ENCODE peak calls at places on chromosomes 13 and 19, in seven cellular contexts. One of them, this sample, is unnamed.

GRCh38 chr13:98892077-98892476 is 85.8 kb downstream of the DOCK9 start:
- DNase-seq in HCT116: no peak
- DNase-seq in BJ: no peak
- DNase-seq in CD8-positive, alpha-beta T cell: no peak
- DNase-seq in choroid plexus epithelial cell: no peak
- DNase-seq in Peyer's patch: no peak
- DNase-seq in thoracic aorta: no peak
- DNase-seq in this sample: no peak

GRCh38 chr19:23996549-23996948 is 81.9 kb downstream of the ZNF726 start:
- DNase-seq in HCT116: peak
- DNase-seq in BJ: no peak
- DNase-seq in CD8-positive, alpha-beta T cell: no peak
- DNase-seq in choroid plexus epithelial cell: peak
- DNase-seq in Peyer's patch: no peak
- DNase-seq in thoracic aorta: no peak
- DNase-seq in this sample: peak

GRCh38 chr13:51643882-51644281 is 59.6 kb downstream of the WDFY2 start:
- DNase-seq in HCT116: peak
- DNase-seq in BJ: peak
- DNase-seq in CD8-positive, alpha-beta T cell: no peak
- DNase-seq in choroid plexus epithelial cell: peak
- DNase-seq in Peyer's patch: no peak
- DNase-seq in thoracic aorta: no peak
- DNase-seq in this sample: peak

GRCh38 chr13:30895773-30896172 is 10.3 kb upstream of the MEDAG start:
- DNase-seq in HCT116: no peak
- DNase-seq in BJ: peak
- DNase-seq in CD8-positive, alpha-beta T cell: no peak
- DNase-seq in choroid plexus epithelial cell: peak
- DNase-seq in Peyer's patch: no peak
- DNase-seq in thoracic aorta: peak
- DNase-seq in this sample: peak

GRCh38 chr13:42525035-42525504 is 48.9 kb upstream of the TNFSF11 start:
- DNase-seq in HCT116: no peak
- DNase-seq in BJ: no peak
- DNase-seq in CD8-positive, alpha-beta T cell: no peak
- DNase-seq in choroid plexus epithelial cell: peak
- DNase-seq in Peyer's patch: no peak
- DNase-seq in thoracic aorta: no peak
- DNase-seq in this sample: peak

GRCh38 chr13:65336106-65336603 is 1894.0 kb downstream of the PCDH9 start:
- DNase-seq in HCT116: no peak
- DNase-seq in BJ: no peak
- DNase-seq in CD8-positive, alpha-beta T cell: no peak
- DNase-seq in choroid plexus epithelial cell: no peak
- DNase-seq in Peyer's patch: no peak
- DNase-seq in thoracic aorta: no peak
- DNase-seq in this sample: no peak

GRCh38 chr13:21015284-21015683 is 46.1 kb downstream of the LATS2 start:
- DNase-seq in HCT116: no peak
- DNase-seq in BJ: no peak
- DNase-seq in CD8-positive, alpha-beta T cell: no peak
- DNase-seq in choroid plexus epithelial cell: no peak
- DNase-seq in Peyer's patch: no peak
- DNase-seq in thoracic aorta: no peak
- DNase-seq in this sample: peak

GRCh38 chr19:37855098-37855497 is 51.3 kb downstream of the WDR87 start:
- DNase-seq in HCT116: no peak
- DNase-seq in BJ: no peak
- DNase-seq in CD8-positive, alpha-beta T cell: no peak
- DNase-seq in choroid plexus epithelial cell: peak
- DNase-seq in Peyer's patch: peak
- DNase-seq in thoracic aorta: no peak
- DNase-seq in this sample: peak

GRCh38 chr19:862529-863304 is 3.3 kb downstream of the CFD start:
- DNase-seq in HCT116: no peak
- DNase-seq in BJ: no peak
- DNase-seq in CD8-positive, alpha-beta T cell: peak
- DNase-seq in choroid plexus epithelial cell: peak
- DNase-seq in Peyer's patch: peak
- DNase-seq in thoracic aorta: no peak
- DNase-seq in this sample: peak

GRCh38 chr13:51311271-51311670 is 28.2 kb upstream of the SERPINE3 start:
- DNase-seq in HCT116: no peak
- DNase-seq in BJ: no peak
- DNase-seq in CD8-positive, alpha-beta T cell: no peak
- DNase-seq in choroid plexus epithelial cell: no peak
- DNase-seq in Peyer's patch: no peak
- DNase-seq in thoracic aorta: no peak
- DNase-seq in this sample: no peak

GRCh38 chr19:51224163-51224641 is 678 bp upstream of the CD33 start:
- DNase-seq in HCT116: no peak
- DNase-seq in BJ: no peak
- DNase-seq in CD8-positive, alpha-beta T cell: no peak
- DNase-seq in choroid plexus epithelial cell: no peak
- DNase-seq in Peyer's patch: no peak
- DNase-seq in thoracic aorta: no peak
- DNase-seq in this sample: no peak

GRCh38 chr19:39677931-39678889 is 22.5 kb downstream of the LGALS16 start:
- DNase-seq in HCT116: no peak
- DNase-seq in BJ: no peak
- DNase-seq in CD8-positive, alpha-beta T cell: no peak
- DNase-seq in choroid plexus epithelial cell: peak
- DNase-seq in Peyer's patch: no peak
- DNase-seq in thoracic aorta: no peak
- DNase-seq in this sample: no peak

GRCh38 chr19:38831142-38831605 is 420 bp downstream of the ECH1 start:
- DNase-seq in HCT116: no peak
- DNase-seq in BJ: peak
- DNase-seq in CD8-positive, alpha-beta T cell: no peak
- DNase-seq in choroid plexus epithelial cell: peak
- DNase-seq in Peyer's patch: peak
- DNase-seq in thoracic aorta: peak
- DNase-seq in this sample: peak

GRCh38 chr19:10365518-10365917 is 14.9 kb downstream of the TYK2 start:
- DNase-seq in HCT116: no peak
- DNase-seq in BJ: no peak
- DNase-seq in CD8-positive, alpha-beta T cell: no peak
- DNase-seq in choroid plexus epithelial cell: no peak
- DNase-seq in Peyer's patch: no peak
- DNase-seq in thoracic aorta: no peak
- DNase-seq in this sample: no peak

GRCh38 chr13:43544011-43544410 is 242.8 kb downstream of the ENOX1 start:
- DNase-seq in HCT116: no peak
- DNase-seq in BJ: no peak
- DNase-seq in CD8-positive, alpha-beta T cell: no peak
- DNase-seq in choroid plexus epithelial cell: peak
- DNase-seq in Peyer's patch: no peak
- DNase-seq in thoracic aorta: no peak
- DNase-seq in this sample: peak

GRCh38 chr19:45564131-45564780 is 20.3 kb downstream of the OPA3 start:
- DNase-seq in HCT116: no peak
- DNase-seq in BJ: no peak
- DNase-seq in CD8-positive, alpha-beta T cell: no peak
- DNase-seq in choroid plexus epithelial cell: no peak
- DNase-seq in Peyer's patch: peak
- DNase-seq in thoracic aorta: no peak
- DNase-seq in this sample: no peak

GRCh38 chr19:4988770-4989251 is 19.9 kb downstream of the KDM4B start:
- DNase-seq in HCT116: no peak
- DNase-seq in BJ: peak
- DNase-seq in CD8-positive, alpha-beta T cell: no peak
- DNase-seq in choroid plexus epithelial cell: peak
- DNase-seq in Peyer's patch: no peak
- DNase-seq in thoracic aorta: peak
- DNase-seq in this sample: peak

GRCh38 chr13:87696458-87696857 is 25.3 kb downstream of the SLITRK5 start:
- DNase-seq in HCT116: no peak
- DNase-seq in BJ: no peak
- DNase-seq in CD8-positive, alpha-beta T cell: no peak
- DNase-seq in choroid plexus epithelial cell: no peak
- DNase-seq in Peyer's patch: no peak
- DNase-seq in thoracic aorta: no peak
- DNase-seq in this sample: no peak
- H3K4me3 ChIP-seq in HCT116: no peak
- H3K4me3 ChIP-seq in BJ: no peak
- H3K4me3 ChIP-seq in CD8-positive, alpha-beta T cell: no peak
- H3K4me3 ChIP-seq in choroid plexus epithelial cell: no peak
- H3K4me3 ChIP-seq in Peyer's patch: no peak
- H3K4me3 ChIP-seq in thoracic aorta: no peak
- H3K4me3 ChIP-seq in this sample: no peak

GRCh38 chr13:28485097-28485496 is 9.8 kb downstream of the FLT1 start:
- DNase-seq in HCT116: no peak
- DNase-seq in BJ: no peak
- DNase-seq in CD8-positive, alpha-beta T cell: no peak
- DNase-seq in choroid plexus epithelial cell: no peak
- DNase-seq in Peyer's patch: no peak
- DNase-seq in thoracic aorta: no peak
- DNase-seq in this sample: no peak

GRCh38 chr13:28485551-28485950 is 9.4 kb downstream of the FLT1 start:
- DNase-seq in HCT116: no peak
- DNase-seq in BJ: no peak
- DNase-seq in CD8-positive, alpha-beta T cell: no peak
- DNase-seq in choroid plexus epithelial cell: no peak
- DNase-seq in Peyer's patch: no peak
- DNase-seq in thoracic aorta: no peak
- DNase-seq in this sample: no peak

GRCh38 chr13:28486144-28486543 is 8.8 kb downstream of the FLT1 start:
- DNase-seq in HCT116: no peak
- DNase-seq in BJ: no peak
- DNase-seq in CD8-positive, alpha-beta T cell: no peak
- DNase-seq in choroid plexus epithelial cell: no peak
- DNase-seq in Peyer's patch: no peak
- DNase-seq in thoracic aorta: no peak
- DNase-seq in this sample: no peak

GRCh38 chr13:28479005-28479404 is 15.9 kb downstream of the FLT1 start:
- DNase-seq in HCT116: no peak
- DNase-seq in BJ: no peak
- DNase-seq in CD8-positive, alpha-beta T cell: no peak
- DNase-seq in choroid plexus epithelial cell: no peak
- DNase-seq in Peyer's patch: no peak
- DNase-seq in thoracic aorta: no peak
- DNase-seq in this sample: no peak

GRCh38 chr13:28483313-28483931 is 11.5 kb downstream of the FLT1 start:
- DNase-seq in HCT116: no peak
- DNase-seq in BJ: no peak
- DNase-seq in CD8-positive, alpha-beta T cell: no peak
- DNase-seq in choroid plexus epithelial cell: no peak
- DNase-seq in Peyer's patch: no peak
- DNase-seq in thoracic aorta: no peak
- DNase-seq in this sample: no peak
- TF ChIP-seq CTCF in HCT116: no peak
- TF ChIP-seq CTCF in BJ: peak
- TF ChIP-seq CTCF in CD8-positive, alpha-beta T cell: no peak
- TF ChIP-seq CTCF in choroid plexus epithelial cell: no peak
- TF ChIP-seq CTCF in Peyer's patch: no peak
- TF ChIP-seq CTCF in thoracic aorta: no peak
- TF ChIP-seq CTCF in this sample: no peak

DNA sequence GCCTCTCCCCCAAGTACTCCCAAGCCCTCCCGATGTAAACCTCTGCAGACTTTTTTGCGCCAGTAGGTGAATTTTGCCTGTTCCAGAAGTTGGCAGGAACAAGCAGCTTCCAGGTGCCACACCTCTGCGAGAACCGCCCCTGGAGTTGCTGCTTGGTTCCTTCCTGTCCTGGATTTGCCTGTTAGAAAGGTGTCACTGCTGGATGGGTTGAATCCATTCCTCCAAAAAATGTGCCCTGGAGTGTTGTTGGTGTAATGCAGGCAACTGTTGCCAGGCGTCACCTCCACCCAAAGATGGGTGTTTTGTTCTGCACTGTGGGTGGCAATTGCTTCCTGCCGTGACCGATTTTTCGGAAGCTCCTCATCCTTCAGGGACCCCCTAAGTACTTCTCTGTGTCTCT is 5.7 kb downstream of the PGPEP1 start:
- DNase-seq in HCT116: no peak
- DNase-seq in BJ: no peak
- DNase-seq in CD8-positive, alpha-beta T cell: no peak
- DNase-seq in choroid plexus epithelial cell: no peak
- DNase-seq in Peyer's patch: no peak
- DNase-seq in thoracic aorta: no peak
- DNase-seq in this sample: no peak
- H3K4me3 ChIP-seq in HCT116: no peak
- H3K4me3 ChIP-seq in BJ: no peak
- H3K4me3 ChIP-seq in CD8-positive, alpha-beta T cell: no peak
- H3K4me3 ChIP-seq in choroid plexus epithelial cell: no peak
- H3K4me3 ChIP-seq in Peyer's patch: no peak
- H3K4me3 ChIP-seq in thoracic aorta: no peak
- H3K4me3 ChIP-seq in this sample: no peak

GRCh38 chr19:36378625-36379509 is at the start of gene ZFP14:
- DNase-seq in HCT116: peak
- DNase-seq in BJ: peak
- DNase-seq in CD8-positive, alpha-beta T cell: peak
- DNase-seq in choroid plexus epithelial cell: peak
- DNase-seq in Peyer's patch: peak
- DNase-seq in thoracic aorta: peak
- DNase-seq in this sample: peak
- TF ChIP-seq CTCF in HCT116: no peak
- TF ChIP-seq CTCF in BJ: peak
- TF ChIP-seq CTCF in CD8-positive, alpha-beta T cell: peak
- TF ChIP-seq CTCF in choroid plexus epithelial cell: peak
- TF ChIP-seq CTCF in Peyer's patch: peak
- TF ChIP-seq CTCF in thoracic aorta: peak
- TF ChIP-seq CTCF in this sample: peak

GRCh38 chr19:3605770-3606169 is 905 bp downstream of the TBXA2R start:
- DNase-seq in HCT116: no peak
- DNase-seq in BJ: no peak
- DNase-seq in CD8-positive, alpha-beta T cell: no peak
- DNase-seq in choroid plexus epithelial cell: no peak
- DNase-seq in Peyer's patch: no peak
- DNase-seq in thoracic aorta: no peak
- DNase-seq in this sample: no peak

GRCh38 chr19:3603121-3603841 is 3.4 kb downstream of the TBXA2R start:
- DNase-seq in HCT116: no peak
- DNase-seq in BJ: no peak
- DNase-seq in CD8-positive, alpha-beta T cell: no peak
- DNase-seq in choroid plexus epithelial cell: no peak
- DNase-seq in Peyer's patch: no peak
- DNase-seq in thoracic aorta: no peak
- DNase-seq in this sample: no peak

GRCh38 chr19:3605361-3605760 is 1.3 kb downstream of the TBXA2R start:
- DNase-seq in HCT116: no peak
- DNase-seq in BJ: no peak
- DNase-seq in CD8-positive, alpha-beta T cell: peak
- DNase-seq in choroid plexus epithelial cell: no peak
- DNase-seq in Peyer's patch: no peak
- DNase-seq in thoracic aorta: no peak
- DNase-seq in this sample: no peak

GRCh38 chr19:3604987-3605343 is 1.7 kb downstream of the TBXA2R start:
- DNase-seq in HCT116: no peak
- DNase-seq in BJ: no peak
- DNase-seq in CD8-positive, alpha-beta T cell: peak
- DNase-seq in choroid plexus epithelial cell: no peak
- DNase-seq in Peyer's patch: no peak
- DNase-seq in thoracic aorta: no peak
- DNase-seq in this sample: no peak

GRCh38 chr19:3604227-3604986 is 2.3 kb downstream of the TBXA2R start:
- DNase-seq in HCT116: no peak
- DNase-seq in BJ: no peak
- DNase-seq in CD8-positive, alpha-beta T cell: no peak
- DNase-seq in choroid plexus epithelial cell: no peak
- DNase-seq in Peyer's patch: no peak
- DNase-seq in thoracic aorta: no peak
- DNase-seq in this sample: no peak
- H3K4me3 ChIP-seq in HCT116: no peak
- H3K4me3 ChIP-seq in BJ: no peak
- H3K4me3 ChIP-seq in CD8-positive, alpha-beta T cell: peak
- H3K4me3 ChIP-seq in choroid plexus epithelial cell: no peak
- H3K4me3 ChIP-seq in Peyer's patch: no peak
- H3K4me3 ChIP-seq in thoracic aorta: peak
- H3K4me3 ChIP-seq in this sample: no peak

GRCh38 chr13:108606424-108606823 is 23.0 kb upstream of the MYO16 start:
- DNase-seq in HCT116: no peak
- DNase-seq in BJ: no peak
- DNase-seq in CD8-positive, alpha-beta T cell: no peak
- DNase-seq in choroid plexus epithelial cell: no peak
- DNase-seq in Peyer's patch: no peak
- DNase-seq in thoracic aorta: no peak
- DNase-seq in this sample: no peak
- TF ChIP-seq CTCF in HCT116: no peak
- TF ChIP-seq CTCF in BJ: no peak
- TF ChIP-seq CTCF in CD8-positive, alpha-beta T cell: no peak
- TF ChIP-seq CTCF in choroid plexus epithelial cell: no peak
- TF ChIP-seq CTCF in Peyer's patch: no peak
- TF ChIP-seq CTCF in thoracic aorta: no peak
- TF ChIP-seq CTCF in this sample: no peak